ENCODE peak calls at places on chromosomes 6 and 20, in five cellular contexts. One of them, this sample, is unnamed.

GRCh38 chr6:135812085-135812526 is 39.4 kb upstream of the PDE7B start:
- ATAC-seq in HCT116: no peak
- ATAC-seq in psoas muscle: no peak
- ATAC-seq in aorta: no peak
- ATAC-seq in T-cell: no peak
- ATAC-seq in this sample: no peak

GRCh38 chr6:3239110-3239830 is 11.8 kb upstream of the TUBB2B start:
- ATAC-seq in HCT116: peak
- ATAC-seq in psoas muscle: no peak
- ATAC-seq in aorta: no peak
- ATAC-seq in T-cell: no peak
- ATAC-seq in this sample: no peak

GRCh38 chr6:106187424-106187982 is 101.4 kb downstream of the PRDM1 start:
- ATAC-seq in HCT116: no peak
- ATAC-seq in psoas muscle: no peak
- ATAC-seq in aorta: no peak
- ATAC-seq in T-cell: no peak
- ATAC-seq in this sample: no peak

GRCh38 chr20:9911519-9911918 is 72.6 kb upstream of the PAK5 start:
- ATAC-seq in HCT116: no peak
- ATAC-seq in psoas muscle: no peak
- ATAC-seq in aorta: no peak
- ATAC-seq in T-cell: no peak
- ATAC-seq in this sample: no peak

GRCh38 chr20:62361799-62362589 is 5.1 kb downstream of the LAMA5 start:
- ATAC-seq in HCT116: peak
- ATAC-seq in psoas muscle: no peak
- ATAC-seq in aorta: no peak
- ATAC-seq in T-cell: no peak
- ATAC-seq in this sample: no peak

GRCh38 chr6:129954749-129955431 is 63.5 kb upstream of the L3MBTL3 start:
- ATAC-seq in HCT116: no peak
- ATAC-seq in psoas muscle: no peak
- ATAC-seq in aorta: no peak
- ATAC-seq in T-cell: no peak
- ATAC-seq in this sample: no peak

GRCh38 chr6:40352527-40353170 is 234.5 kb downstream of the LRFN2 start:
- ATAC-seq in HCT116: no peak
- ATAC-seq in psoas muscle: no peak
- ATAC-seq in aorta: no peak
- ATAC-seq in T-cell: no peak
- ATAC-seq in this sample: no peak

GRCh38 chr20:4926531-4927156 is 74.7 kb downstream of the SLC23A2 start:
- ATAC-seq in HCT116: no peak
- ATAC-seq in psoas muscle: no peak
- ATAC-seq in aorta: peak
- ATAC-seq in T-cell: no peak
- ATAC-seq in this sample: no peak

GRCh38 chr6:138571585-138572199 is 72.4 kb upstream of the NHSL1 start:
- ATAC-seq in HCT116: no peak
- ATAC-seq in psoas muscle: peak
- ATAC-seq in aorta: no peak
- ATAC-seq in T-cell: no peak
- ATAC-seq in this sample: no peak

GRCh38 chr6:6591778-6592388 is 3.4 kb downstream of the LY86 start:
- ATAC-seq in HCT116: no peak
- ATAC-seq in psoas muscle: no peak
- ATAC-seq in aorta: peak
- ATAC-seq in T-cell: no peak
- ATAC-seq in this sample: peak

GRCh38 chr6:83505376-83505775 is 7.0 kb upstream of the PRSS35 start:
- ATAC-seq in HCT116: no peak
- ATAC-seq in psoas muscle: no peak
- ATAC-seq in aorta: peak
- ATAC-seq in T-cell: no peak
- ATAC-seq in this sample: no peak

GRCh38 chr20:2820084-2820895 is 4.1 kb downstream of the TMEM239 start:
- ATAC-seq in HCT116: no peak
- ATAC-seq in psoas muscle: no peak
- ATAC-seq in aorta: no peak
- ATAC-seq in T-cell: no peak
- ATAC-seq in this sample: no peak

GRCh38 chr6:157534991-157535353 is 154.0 kb downstream of the ZDHHC14 start:
- ATAC-seq in HCT116: no peak
- ATAC-seq in psoas muscle: no peak
- ATAC-seq in aorta: no peak
- ATAC-seq in T-cell: no peak
- ATAC-seq in this sample: no peak

GRCh38 chr6:45586216-45587171 is 208.8 kb upstream of the SUPT3H start:
- ATAC-seq in HCT116: peak
- ATAC-seq in psoas muscle: no peak
- ATAC-seq in aorta: no peak
- ATAC-seq in T-cell: peak
- ATAC-seq in this sample: peak

GRCh38 chr20:44552568-44552949 is 29.8 kb upstream of the PKIG start:
- ATAC-seq in HCT116: no peak
- ATAC-seq in psoas muscle: no peak
- ATAC-seq in aorta: no peak
- ATAC-seq in T-cell: no peak
- ATAC-seq in this sample: no peak

GRCh38 chr6:33882154-33882553 is 78.4 kb upstream of the MLN start:
- ATAC-seq in HCT116: no peak
- ATAC-seq in psoas muscle: no peak
- ATAC-seq in aorta: no peak
- ATAC-seq in T-cell: no peak
- ATAC-seq in this sample: peak

GRCh38 chr6:32941412-32941784 is 570 bp upstream of the HLA-DMB start:
- ATAC-seq in HCT116: no peak
- ATAC-seq in psoas muscle: no peak
- ATAC-seq in aorta: peak
- ATAC-seq in T-cell: peak
- ATAC-seq in this sample: peak

GRCh38 chr6:90406142-90406794 is 109.6 kb upstream of the BACH2 start:
- ATAC-seq in HCT116: peak
- ATAC-seq in psoas muscle: no peak
- ATAC-seq in aorta: no peak
- ATAC-seq in T-cell: peak
- ATAC-seq in this sample: peak

This sample was measured in esophagus mucosa.